ENCODE peak calls at places on chromosome 9, in eight cellular contexts. P, D, U, Z, G, Y, L and C are unnamed samples.

GRCh38 chr9:9747787-9748186 is 865.0 kb downstream of the PTPRD start:
- DNase-seq in P (no peak), D (no peak), U (no peak), Z (no peak), G (no peak), Y (no peak), L (no peak), C (no peak)

GRCh38 chr9:98809311-98810105 is 2.0 kb downstream of the GALNT12 start:
- DNase-seq in P (no peak), D (no peak), U (no peak), Z (no peak), G (no peak), Y (no peak), L (no peak), C (no peak)

GRCh38 chr9:5510991-5511390 is 660 bp downstream of the PDCD1LG2 start:
- DNase-seq in P (no peak), D (no peak), U (no peak), Z (no peak), G (peak), Y (no peak), L (no peak), C (no peak)

GRCh38 chr9:123548749-123549545 is 192.9 kb downstream of the CRB2 start:
- DNase-seq in P (no peak), D (no peak), U (no peak), Z (no peak), G (no peak), Y (no peak), L (no peak), C (no peak)

GRCh38 chr9:16257604-16258003 is 612.9 kb downstream of the BNC2 start:
- DNase-seq in P (no peak), D (no peak), U (no peak), Z (no peak), G (no peak), Y (no peak), L (no peak), C (no peak)

GRCh38 chr9:116632990-116633441 is 54.1 kb upstream of the TRIM32 start:
- DNase-seq in P (no peak), D (no peak), U (no peak), Z (peak), G (no peak), Y (no peak), L (no peak), C (no peak)

GRCh38 chr9:86600977-86601376 is 246.8 kb upstream of the TUT7 start:
- DNase-seq in P (no peak), D (no peak), U (no peak), Z (no peak), G (no peak), Y (no peak), L (no peak), C (no peak)

GRCh38 chr9:124834586-124834985 is 18.7 kb upstream of the WDR38 start:
- DNase-seq in P (no peak), D (peak), U (no peak), Z (no peak), G (no peak), Y (no peak), L (peak), C (no peak)

GRCh38 chr9:92747459-92748232 is 17.0 kb downstream of the BICD2 start:
- DNase-seq in P (no peak), D (peak), U (no peak), Z (no peak), G (no peak), Y (no peak), L (no peak), C (no peak)

GRCh38 chr9:2022560-2022959 is 7.4 kb downstream of the SMARCA2 start:
- DNase-seq in P (no peak), D (no peak), U (no peak), Z (no peak), G (no peak), Y (no peak), L (no peak), C (no peak)

GRCh38 chr9:69346596-69347390 is 21.8 kb downstream of the ENTREP1 start:
- DNase-seq in P (no peak), D (no peak), U (no peak), Z (no peak), G (no peak), Y (no peak), L (no peak), C (no peak)

GRCh38 chr9:87039809-87040392 is 92.6 kb upstream of the GAS1 start:
- DNase-seq in P (no peak), D (peak), U (no peak), Z (peak), G (no peak), Y (no peak), L (no peak), C (no peak)

GRCh38 chr9:16732546-16732945 is 137.9 kb downstream of the BNC2 start:
- DNase-seq in P (no peak), D (no peak), U (no peak), Z (no peak), G (no peak), Y (no peak), L (no peak), C (no peak)

GRCh38 chr9:124799274-124800006 is 22.5 kb downstream of the OLFML2A start:
- DNase-seq in P (no peak), D (no peak), U (no peak), Z (no peak), G (no peak), Y (no peak), L (no peak), C (no peak)